ENCODE peak calls at places on chromosomes 3 and 15, in eight cellular contexts. Z is HCT116, I is IMR-90, K is NT2/D1, X is SK-N-SH, B is K562, N is neural progenitor cell, H is fibroblast of lung. W is an unnamed sample.

GRCh38 chr15:44775923-44776322 is 39.6 kb downstream of the TRIM69 start:
- DNase-seq in Z (no peak), X (peak), H (no peak), I (no peak), K (no peak), N (no peak), B (no peak), W (no peak)

GRCh38 chr3:125229707-125230106 is 17.2 kb upstream of the SLC12A8 start:
- DNase-seq in X (no peak), H (no peak), K (no peak), I (no peak), N (no peak), Z (no peak), B (no peak), W (no peak)

GRCh38 chr3:81419196-81419595 is 342.2 kb downstream of the GBE1 start:
- DNase-seq in Z (no peak), I (peak), H (no peak), B (peak), X (peak), K (no peak), N (no peak), W (peak)

GRCh38 chr3:15542641-15543040 is 21.1 kb upstream of the COLQ start:
- DNase-seq in B (no peak), Z (no peak), H (no peak), X (no peak), K (no peak), N (no peak), I (no peak), W (no peak)

GRCh38 chr3:124657138-124657537 is 73.1 kb upstream of the UMPS start:
- DNase-seq in B (no peak), N (no peak), Z (no peak), K (no peak), H (no peak), X (no peak), I (no peak), W (no peak)

GRCh38 chr3:151795276-151795675 is 18.6 kb upstream of the AADAC start:
- DNase-seq in B (no peak), I (peak), Z (no peak), K (no peak), X (no peak), H (peak), N (no peak), W (peak)

GRCh38 chr15:68730491-68731317 is 90.0 kb downstream of the ANP32A start:
- DNase-seq in I (peak), H (peak), N (peak), X (peak), B (peak), Z (peak), K (peak), W (peak)

GRCh38 chr15:64897345-64897985 is 14.2 kb upstream of the ANKDD1A start:
- DNase-seq in I (peak), Z (no peak), N (no peak), H (peak), X (no peak), K (no peak), B (peak), W (peak)

GRCh38 chr3:179244874-179245273 is 6.0 kb downstream of the KCNMB3 start:
- DNase-seq in X (no peak), B (no peak), Z (no peak), H (peak), N (no peak), K (no peak), I (peak), W (no peak)

DNA sequence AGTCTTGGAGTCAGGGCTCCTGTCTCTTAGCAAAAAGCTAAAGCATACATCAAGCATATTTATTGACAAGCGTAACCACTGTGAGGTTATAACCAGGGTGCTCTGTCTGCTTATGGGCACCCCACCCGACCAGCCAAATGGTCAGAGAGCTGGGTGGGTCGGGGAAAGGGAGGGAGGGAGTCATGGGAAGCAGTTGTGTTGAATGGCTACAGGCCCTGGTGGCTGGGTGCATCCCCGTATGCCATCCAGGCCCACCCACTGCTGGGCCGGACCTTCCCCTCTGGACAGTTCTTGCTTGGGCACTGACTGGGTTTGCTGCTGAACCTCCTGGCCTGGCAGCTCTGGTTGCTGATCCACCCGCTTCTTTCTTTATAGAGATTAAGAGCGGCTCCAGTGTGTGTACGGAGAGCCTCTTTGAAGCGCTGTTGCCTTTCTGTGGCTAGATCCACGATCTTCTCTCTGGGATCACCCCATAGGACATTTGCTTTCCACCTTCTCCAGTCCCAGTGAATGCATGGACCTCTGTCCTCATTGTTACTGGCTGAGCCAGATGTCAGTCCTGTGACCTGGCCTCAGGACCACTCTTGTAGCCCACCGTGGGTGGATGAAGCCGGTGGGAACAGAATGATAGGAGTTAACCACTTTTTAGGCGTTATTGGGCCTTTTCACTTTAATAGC is 59.6 kb downstream of the SMAD3 start:
- DNase-seq in B (peak), I (no peak), Z (peak), X (no peak), K (no peak), N (no peak), H (no peak), W (no peak)
- H3K9ac ChIP-seq in B (peak), I (peak), Z (peak), X (peak), K (no peak), N (no peak), H (peak), W (peak)

GRCh38 chr3:63911395-63911900 is 735 bp downstream of the SCAANT1 start:
- DNase-seq in B (peak), N (no peak), K (no peak), X (no peak), Z (no peak), H (peak), I (no peak), W (no peak)

GRCh38 chr3:63911901-63912767 is at the start of gene SCAANT1:
- DNase-seq in K (peak), X (peak), H (peak), I (peak), Z (peak), B (peak), N (peak), W (peak)

GRCh38 chr3:63910873-63911272 is 1.3 kb downstream of the SCAANT1 start:
- DNase-seq in K (no peak), N (no peak), Z (no peak), X (no peak), I (peak), H (peak), B (no peak), W (no peak)

GRCh38 chr3:63912768-63913588 is 795 bp upstream of the SCAANT1 start:
- DNase-seq in K (no peak), N (peak), B (peak), X (peak), Z (peak), H (peak), I (peak), W (peak)

DNA sequence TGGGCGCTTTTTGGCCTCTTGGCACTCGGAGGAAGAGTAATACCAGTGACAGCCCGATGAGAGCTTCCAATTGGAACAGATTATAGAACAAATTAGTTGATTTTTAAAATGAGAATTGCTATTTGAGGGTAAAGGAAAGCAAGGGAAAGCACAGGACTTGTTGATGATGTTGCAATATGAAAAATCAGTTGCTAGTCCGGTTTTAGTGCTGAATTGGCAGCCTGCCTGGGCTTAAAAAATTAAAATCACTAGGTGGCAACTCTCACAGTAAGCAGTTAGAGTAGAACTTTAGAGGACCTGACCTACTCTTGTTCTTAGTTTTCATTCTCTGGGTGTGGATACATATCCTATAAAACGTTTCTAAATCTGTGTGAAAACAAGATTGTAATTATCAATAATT is 2.1 kb upstream of the SCAANT1 start:
- DNase-seq in Z (no peak), B (no peak), N (no peak), I (peak), K (no peak), X (no peak), H (no peak), W (peak)
- H3K9ac ChIP-seq in Z (no peak), B (no peak), N (no peak), I (no peak), K (no peak), X (no peak), H (no peak), W (peak)

GRCh38 chr3:54988302-54989022 is 60.6 kb upstream of the LRTM1 start:
- DNase-seq in K (no peak), N (no peak), Z (no peak), X (no peak), B (no peak), H (peak), I (peak), W (peak)
- H3K9ac ChIP-seq in K (no peak), N (no peak), Z (no peak), X (no peak), B (no peak), H (no peak), I (no peak), W (no peak)

GRCh38 chr15:90988249-90988648 is 6.1 kb downstream of the PRC1 start:
- DNase-seq in Z (no peak), N (no peak), K (no peak), I (no peak), B (peak), H (no peak), X (peak), W (no peak)
- H3K9ac ChIP-seq in Z (no peak), N (no peak), K (no peak), I (peak), B (peak), H (no peak), X (peak), W (no peak)

DNA sequence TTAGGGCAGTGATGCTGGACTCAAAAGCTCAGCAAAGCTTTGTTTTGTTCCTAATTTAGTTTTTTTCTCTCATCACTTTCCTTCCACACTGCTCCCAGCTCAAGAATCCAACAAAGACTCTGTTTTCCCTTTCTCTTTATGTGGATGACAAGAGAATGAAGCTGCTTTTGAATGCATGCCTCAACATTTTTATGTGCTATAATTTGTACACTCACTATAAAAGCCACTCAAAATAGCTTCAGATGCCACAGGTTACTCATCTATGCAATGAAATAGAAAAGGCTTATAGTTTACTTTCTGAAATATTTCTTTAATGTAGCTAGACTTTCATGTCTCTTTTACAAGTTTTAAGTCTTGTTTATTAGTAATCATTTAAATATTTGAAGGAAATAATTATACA is 714.9 kb downstream of the OTOL1 start:
- DNase-seq in K (no peak), I (no peak), H (no peak), N (no peak), X (no peak), B (no peak), Z (no peak), W (no peak)
- H3K9ac ChIP-seq in K (no peak), I (no peak), H (no peak), N (no peak), X (no peak), B (no peak), Z (no peak), W (no peak)

GRCh38 chr15:74209560-74209958 is 7.0 kb upstream of the STRA6 start:
- DNase-seq in N (no peak), B (no peak), Z (no peak), K (no peak), H (no peak), X (no peak), I (no peak), W (no peak)
- H3K9ac ChIP-seq in N (no peak), B (no peak), Z (no peak), K (peak), H (no peak), X (peak), I (no peak), W (no peak)

W was measured in adipocyte.